ENCODE peak calls at places on chromosomes 16 and 17, in seven cellular contexts. Q is foreskin fibroblast, H is nephron progenitor cell, Y is HFFc6, K is neural crest cell, N is tibial nerve, O is mammary epithelial cell. U is an unnamed sample.
A peak's percentile ranks its signal among the peaks of the same experiment; 100 is the strongest.

GRCh38 chr17:7587420-7587786 is 2.5 kb downstream of the SOX15 start:
- DNase-seq in H (no peak), Y (peak; percentile 97), O (peak; percentile 85), K (no peak), N (no peak), Q (peak; percentile 88), U (peak; percentile 75)

GRCh38 chr16:48576927-48577326 is 33.1 kb downstream of the N4BP1 start:
- DNase-seq in N (no peak), Y (no peak), H (no peak), O (peak; percentile 78), K (no peak), Q (no peak), U (no peak)

GRCh38 chr17:65219124-65219523 is 82.0 kb downstream of the RGS9 start:
- DNase-seq in K (no peak), Q (no peak), N (no peak), H (no peak), O (no peak), Y (no peak), U (no peak)

GRCh38 chr16:87657621-87658192 is 55.4 kb downstream of the JPH3 start:
- DNase-seq in K (no peak), Y (no peak), H (no peak), N (no peak), Q (no peak), O (peak; percentile 34), U (no peak)

GRCh38 chr17:41186872-41187271 is 2.2 kb upstream of the KRTAP4-1 start:
- DNase-seq in K (no peak), H (no peak), Y (no peak), N (no peak), O (no peak), Q (no peak), U (no peak)

GRCh38 chr16:54720259-54720658 is 210.4 kb upstream of the IRX5 start:
- DNase-seq in O (peak; percentile 100), N (no peak), H (no peak), Q (no peak), Y (no peak), K (no peak), U (no peak)

GRCh38 chr16:83994087-83994486 is 26.0 kb downstream of the NECAB2 start:
- DNase-seq in H (no peak), O (peak; percentile 88), N (no peak), Y (peak; percentile 91), Q (peak; percentile 84), K (no peak), U (peak; percentile 77)

GRCh38 chr17:62592305-62593099 is 35.0 kb upstream of the MRC2 start:
- DNase-seq in O (peak; percentile 65), Y (no peak), H (no peak), Q (no peak), N (no peak), K (no peak), U (no peak)

GRCh38 chr17:51365090-51365489 is 104.7 kb downstream of the UTP18 start:
- DNase-seq in Y (no peak), K (no peak), O (no peak), H (no peak), N (no peak), Q (no peak), U (no peak)

GRCh38 chr16:15649727-15650018 is 372 bp upstream of the NDE1 start:
- DNase-seq in N (no peak), Y (no peak), H (no peak), Q (no peak), O (no peak), K (no peak), U (no peak)

GRCh38 chr17:51336112-51336822 is 75.9 kb downstream of the UTP18 start:
- DNase-seq in K (no peak), Q (no peak), N (no peak), Y (no peak), O (no peak), H (no peak), U (no peak)

GRCh38 chr17:76868669-76869208 is 535 bp downstream of the MGAT5B start:
- DNase-seq in Q (no peak), K (no peak), Y (no peak), O (peak; percentile 9), N (no peak), H (no peak), U (no peak)

GRCh38 chr16:67961551-67961957 is 6.9 kb downstream of the SLC12A4 start:
- DNase-seq in N (no peak), H (no peak), Y (no peak), K (no peak), O (peak; percentile 99), Q (no peak), U (no peak)

GRCh38 chr17:40283662-40284061 is 4.0 kb upstream of the CDC6 start:
- DNase-seq in Y (peak; percentile 95), K (no peak), H (no peak), Q (peak; percentile 83), N (no peak), O (peak; percentile 97), U (peak; percentile 50)

GRCh38 chr16:68749424-68749823 is 12.3 kb downstream of the CDH1 start:
- DNase-seq in Y (no peak), K (no peak), O (no peak), Q (no peak), N (no peak), H (no peak), U (no peak)

GRCh38 chr17:47063475-47063874 is 84.4 kb upstream of the RPRML start:
- DNase-seq in Q (no peak), K (no peak), O (no peak), Y (no peak), N (no peak), H (no peak), U (no peak)

GRCh38 chr17:47064684-47065083 is 85.6 kb upstream of the RPRML start:
- DNase-seq in Y (no peak), N (no peak), K (no peak), Q (no peak), O (no peak), H (no peak), U (no peak)

GRCh38 chr17:47066841-47067682 is 88.0 kb upstream of the RPRML start:
- DNase-seq in Q (peak; percentile 90), Y (peak; percentile 85), H (peak; percentile 71), K (peak; percentile 67), N (peak; percentile 37), O (peak; percentile 82), U (peak; percentile 80)

GRCh38 chr17:47066095-47066494 is 87.0 kb upstream of the RPRML start:
- DNase-seq in Q (no peak), O (no peak), H (no peak), N (no peak), Y (no peak), K (no peak), U (no peak)
- TF ChIP-seq CTCF in Q (no peak), O (no peak), H (no peak), N (no peak), Y (no peak), K (no peak), U (no peak)

GRCh38 chr16:58494981-58495860 is 4.7 kb upstream of the NDRG4 start:
- DNase-seq in Q (peak; percentile 89), H (peak; percentile 81), K (peak; percentile 91), N (peak; percentile 81), Y (peak; percentile 99), O (peak; percentile 96), U (peak; percentile 92)

GRCh38 chr16:58497935-58498334 is 2.0 kb upstream of the NDRG4 start:
- DNase-seq in Q (no peak), N (no peak), Y (no peak), O (no peak), H (no peak), K (no peak), U (no peak)

GRCh38 chr16:58493756-58494431 is 6.0 kb upstream of the NDRG4 start:
- DNase-seq in O (no peak), H (no peak), Q (no peak), N (no peak), K (no peak), Y (no peak), U (no peak)

GRCh38 chr16:58497468-58497867 is 2.5 kb upstream of the NDRG4 start:
- DNase-seq in Y (no peak), O (no peak), K (no peak), Q (no peak), N (no peak), H (no peak), U (no peak)

GRCh38 chr16:58495861-58496331 is 4.0 kb upstream of the NDRG4 start:
- DNase-seq in K (no peak), O (no peak), Q (no peak), Y (no peak), H (no peak), N (no peak), U (no peak)
- TF ChIP-seq CTCF in K (no peak), O (no peak), Q (no peak), Y (no peak), H (no peak), N (no peak), U (no peak)

DNA sequence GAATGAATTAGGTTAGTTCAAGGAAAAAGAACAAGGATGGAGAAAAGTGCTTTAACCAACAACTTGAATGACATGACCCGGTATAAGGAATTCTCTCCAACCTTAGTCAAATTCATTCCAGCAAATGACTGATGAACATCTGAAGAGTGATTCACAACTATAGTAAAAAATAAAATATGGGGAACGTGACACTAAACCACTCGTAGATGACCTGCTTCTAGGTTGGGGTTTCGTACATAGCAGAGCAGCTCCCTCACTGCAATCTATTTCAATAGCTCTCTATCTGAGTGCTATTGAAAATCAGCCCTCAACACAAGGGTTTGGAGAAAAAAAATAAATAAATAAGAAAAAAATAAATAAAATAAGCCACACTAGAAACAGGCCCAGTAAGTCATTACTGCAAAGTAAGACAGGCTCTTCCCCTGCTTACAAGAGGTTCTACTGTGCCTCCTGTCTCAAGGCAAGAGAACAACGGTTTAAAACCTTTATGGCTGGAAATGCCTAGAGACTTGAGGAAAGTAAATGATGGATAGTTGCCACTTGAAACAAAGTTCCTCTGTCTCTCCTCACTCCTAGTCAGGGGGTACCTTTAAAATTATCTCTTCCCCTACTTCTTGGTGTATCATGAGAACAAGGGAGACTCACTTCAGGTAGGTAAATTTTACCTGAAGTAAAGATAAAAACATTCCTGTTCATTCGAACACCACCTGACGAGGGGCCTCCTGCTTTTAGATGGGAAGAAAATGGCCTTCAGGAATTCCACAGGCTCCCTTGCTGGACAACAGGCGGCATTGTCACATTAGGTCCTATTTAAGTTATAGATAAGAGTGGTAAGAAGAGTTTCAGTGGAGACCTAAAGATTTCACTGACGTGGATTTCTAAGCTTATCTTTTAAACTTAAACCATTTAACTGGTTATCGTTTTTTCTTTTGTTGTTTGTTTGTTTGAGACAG is 20.5 kb downstream of the COG7 start:
- DNase-seq in K (no peak), Y (no peak), O (no peak), Q (no peak), N (no peak), H (no peak), U (no peak)
- TF ChIP-seq CTCF in K (no peak), Y (peak; percentile 58), O (no peak), Q (no peak), N (no peak), H (no peak), U (no peak)

GRCh38 chr16:85931596-85932402 is 32.8 kb downstream of the IRF8 start:
- DNase-seq in K (no peak), N (no peak), Y (no peak), O (no peak), H (no peak), Q (no peak), U (no peak)

GRCh38 chr16:85927938-85928337 is 29.0 kb downstream of the IRF8 start:
- DNase-seq in K (no peak), N (no peak), H (no peak), Q (no peak), Y (no peak), O (no peak), U (no peak)

GRCh38 chr16:85928411-85928820 is 29.5 kb downstream of the IRF8 start:
- DNase-seq in Y (no peak), N (peak; percentile 51), Q (peak; percentile 73), K (no peak), O (no peak), H (no peak), U (peak; percentile 39)

GRCh38 chr16:85929259-85929704 is 30.3 kb downstream of the IRF8 start:
- DNase-seq in Q (no peak), Y (no peak), O (no peak), N (no peak), H (no peak), K (no peak), U (no peak)

GRCh38 chr16:85930321-85930720 is 31.4 kb downstream of the IRF8 start:
- DNase-seq in K (no peak), O (no peak), Y (no peak), H (no peak), Q (no peak), N (no peak), U (no peak)
- TF ChIP-seq CTCF in K (no peak), O (no peak), Y (no peak), H (no peak), Q (no peak), N (no peak), U (no peak)